ENCODE peak calls at places on chromosomes 3 and 15, in nine cellular contexts. J is ascending aorta; Y is CD8-positive, alpha-beta memory T cell; B is AG04450; U is kidney; P is Peyer's patch; D is GM12864; O is right cardiac atrium; V is heart right ventricle. H is an unnamed sample.

GRCh38 chr3:128385080-128385832 is 81.4 kb downstream of the DNAJB8 start:
- DNase-seq in J (peak), Y (no peak), B (peak), U (peak), P (no peak), D (no peak), O (peak), V (peak), H (no peak)

GRCh38 chr3:119637679-119638525 is 22.5 kb downstream of the POPDC2 start:
- DNase-seq in J (no peak), Y (no peak), B (peak), U (no peak), P (no peak), D (no peak), O (no peak), V (no peak), H (no peak)

GRCh38 chr3:123194552-123194951 is 7.2 kb upstream of the SEC22A start:
- DNase-seq in J (no peak), Y (no peak), B (no peak), U (no peak), P (peak), D (no peak), O (peak), V (peak), H (peak)

GRCh38 chr15:39602143-39602542 is 21.3 kb downstream of the THBS1 start:
- DNase-seq in J (no peak), Y (no peak), B (no peak), U (no peak), P (no peak), D (no peak), O (no peak), V (no peak), H (no peak)

GRCh38 chr3:164250923-164251322 is 827.4 kb downstream of the SI start:
- DNase-seq in J (no peak), Y (no peak), B (no peak), U (no peak), P (no peak), D (no peak), O (no peak), V (no peak), H (no peak)

GRCh38 chr3:196890309-196890708 is 22.6 kb downstream of the SENP5 start:
- DNase-seq in J (no peak), Y (no peak), B (no peak), U (no peak), P (no peak), D (no peak), O (no peak), V (no peak), H (no peak)

GRCh38 chr15:44427756-44428724 is 611 bp downstream of the CTDSPL2 start:
- DNase-seq in J (no peak), Y (no peak), B (no peak), U (no peak), P (peak), D (peak), O (no peak), V (no peak), H (peak)

GRCh38 chr3:25044762-25045161 is 383.3 kb upstream of the RARB start:
- DNase-seq in J (no peak), Y (no peak), B (no peak), U (no peak), P (no peak), D (no peak), O (no peak), V (no peak), H (no peak)

GRCh38 chr3:14876942-14877341 is 58.2 kb downstream of the FGD5 start:
- DNase-seq in J (peak), Y (peak), B (no peak), U (peak), P (peak), D (no peak), O (peak), V (peak), H (peak)

GRCh38 chr15:52518487-52518886 is 10.2 kb downstream of the MYO5A start:
- DNase-seq in J (no peak), Y (no peak), B (no peak), U (no peak), P (no peak), D (no peak), O (no peak), V (no peak), H (no peak)

GRCh38 chr3:170128259-170128976 is 53.1 kb downstream of the PHC3 start:
- DNase-seq in J (no peak), Y (peak), B (no peak), U (no peak), P (peak), D (peak), O (no peak), V (no peak), H (no peak)

GRCh38 chr3:36175113-36175812 is 205.0 kb upstream of the STAC start:
- DNase-seq in J (no peak), Y (no peak), B (no peak), U (no peak), P (no peak), D (no peak), O (no peak), V (no peak), H (no peak)

GRCh38 chr15:52180851-52181450 is 10.2 kb downstream of the GNB5 start:
- DNase-seq in J (no peak), Y (no peak), B (no peak), U (no peak), P (no peak), D (no peak), O (no peak), V (no peak), H (no peak)

GRCh38 chr3:49625071-49625470 is 49.1 kb upstream of the APEH start:
- DNase-seq in J (no peak), Y (no peak), B (no peak), U (no peak), P (no peak), D (no peak), O (no peak), V (no peak), H (no peak)

GRCh38 chr15:62606376-62607164 is 436.0 kb upstream of the TPM1 start:
- DNase-seq in J (no peak), Y (no peak), B (peak), U (no peak), P (no peak), D (no peak), O (no peak), V (no peak), H (no peak)

GRCh38 chr15:35665855-35666536 is 120.0 kb upstream of the DPH6 start:
- DNase-seq in J (no peak), Y (no peak), B (no peak), U (no peak), P (no peak), D (no peak), O (peak), V (peak), H (no peak)

GRCh38 chr15:66154581-66154980 is 99.0 kb downstream of the MEGF11 start:
- DNase-seq in J (no peak), Y (no peak), B (no peak), U (no peak), P (no peak), D (no peak), O (no peak), V (no peak), H (no peak)

GRCh38 chr3:71269896-71270295 is 313.6 kb downstream of the FOXP1 start:
- DNase-seq in J (no peak), Y (no peak), B (no peak), U (no peak), P (no peak), D (no peak), O (no peak), V (no peak), H (no peak)

GRCh38 chr3:152258448-152259302 is 10.1 kb upstream of the MBNL1 start:
- DNase-seq in J (peak), Y (peak), B (peak), U (peak), P (peak), D (no peak), O (peak), V (peak), H (no peak)

GRCh38 chr3:142275856-142276255 is 50.5 kb upstream of the GK5 start:
- DNase-seq in J (no peak), Y (no peak), B (peak), U (no peak), P (no peak), D (no peak), O (no peak), V (no peak), H (no peak)

GRCh38 chr3:72265250-72265649 is 480.3 kb upstream of the PROK2 start:
- DNase-seq in J (no peak), Y (no peak), B (no peak), U (no peak), P (no peak), D (no peak), O (no peak), V (no peak), H (no peak)

GRCh38 chr3:195165264-195165608 is 105.7 kb downstream of the XXYLT1 start:
- DNase-seq in J (no peak), Y (no peak), B (no peak), U (no peak), P (no peak), D (no peak), O (no peak), V (no peak), H (no peak)
- H3K4me3 ChIP-seq in J (no peak), Y (no peak), B (no peak), U (no peak), P (no peak), D (no peak), O (no peak), V (no peak), H (no peak)

GRCh38 chr15:60529332-60529731 is 50.4 kb upstream of the ICE2 start:
- DNase-seq in J (no peak), Y (no peak), B (no peak), U (no peak), P (no peak), D (no peak), O (no peak), V (no peak), H (no peak)

GRCh38 chr15:60531811-60532210 is 52.9 kb upstream of the ICE2 start:
- DNase-seq in J (no peak), Y (no peak), B (no peak), U (no peak), P (no peak), D (no peak), O (no peak), V (no peak), H (no peak)

GRCh38 chr15:60528530-60528929 is 49.6 kb upstream of the ICE2 start:
- DNase-seq in J (no peak), Y (no peak), B (no peak), U (no peak), P (no peak), D (no peak), O (no peak), V (no peak), H (no peak)

GRCh38 chr15:60530653-60531052 is 51.7 kb upstream of the ICE2 start:
- DNase-seq in J (no peak), Y (no peak), B (no peak), U (no peak), P (no peak), D (no peak), O (no peak), V (no peak), H (no peak)

DNA sequence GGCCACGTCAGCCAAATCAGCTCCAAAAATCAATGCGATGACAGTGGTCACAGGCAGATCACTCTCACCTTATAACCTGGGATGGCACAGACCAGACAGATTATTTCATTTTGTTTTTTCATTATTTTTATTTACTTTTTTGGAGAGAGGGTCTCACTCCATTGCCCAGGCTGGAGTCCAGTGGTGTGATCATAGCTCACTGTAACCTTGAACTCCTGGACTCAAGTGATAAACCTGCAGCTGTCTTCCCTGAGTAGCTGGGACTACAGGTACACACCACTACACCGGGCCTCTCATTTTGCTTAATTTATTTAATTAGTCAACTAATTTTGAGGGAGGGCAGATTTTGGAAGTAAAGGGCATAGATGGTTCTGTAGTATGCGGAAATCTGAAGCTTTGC is 51.2 kb upstream of the ICE2 start:
- DNase-seq in J (no peak), Y (no peak), B (no peak), U (no peak), P (no peak), D (no peak), O (no peak), V (no peak), H (no peak)
- H3K4me3 ChIP-seq in J (no peak), Y (no peak), B (no peak), U (no peak), P (no peak), D (no peak), O (no peak), V (no peak), H (no peak)

GRCh38 chr3:129718201-129718600 is 111.7 kb upstream of the PLXND1 start:
- DNase-seq in J (no peak), Y (no peak), B (no peak), U (no peak), P (no peak), D (no peak), O (no peak), V (no peak), H (no peak)

GRCh38 chr3:129727707-129728106 is 121.2 kb upstream of the PLXND1 start:
- DNase-seq in J (no peak), Y (no peak), B (peak), U (no peak), P (no peak), D (no peak), O (no peak), V (no peak), H (peak)

GRCh38 chr3:129722527-129722926 is 116.1 kb upstream of the PLXND1 start:
- DNase-seq in J (no peak), Y (no peak), B (no peak), U (no peak), P (no peak), D (no peak), O (no peak), V (no peak), H (no peak)

GRCh38 chr3:129723558-129724324 is 117.3 kb upstream of the PLXND1 start:
- DNase-seq in J (no peak), Y (no peak), B (peak), U (no peak), P (peak), D (no peak), O (peak), V (no peak), H (peak)
- H3K4me3 ChIP-seq in J (no peak), Y (no peak), B (no peak), U (no peak), P (no peak), D (no peak), O (peak), V (peak), H (no peak)

GRCh38 chr3:51971350-51971749 is 2.5 kb downstream of the ABHD14B start:
- DNase-seq in J (no peak), Y (no peak), B (no peak), U (no peak), P (no peak), D (no peak), O (peak), V (no peak), H (no peak)
- H3K4me3 ChIP-seq in J (no peak), Y (no peak), B (no peak), U (no peak), P (no peak), D (no peak), O (no peak), V (no peak), H (no peak)

H was measured in colonic mucosa.